ENCODE peak calls at places on chromosomes 16 and 17, in nine cellular contexts. U, C, Z, P, Y, W, E, V and X are unnamed samples. For H3K27me3, the result is how much of the 10 kb centered on the place peaks cover.

GRCh38 chr17:34306466-34306865 is 12.8 kb upstream of the CCL8 start:
- DNase-seq in V (peak), W (no peak), U (no peak), E (peak), P (no peak), Y (no peak), C (peak), Z (no peak), X (no peak)

GRCh38 chr17:45747907-45748306 is 36.2 kb upstream of the CRHR1 start:
- DNase-seq in Y (no peak), E (no peak), U (no peak), P (no peak), W (no peak), Z (no peak), V (no peak), C (no peak), X (no peak)

GRCh38 chr16:48491517-48491916 is 106.3 kb upstream of the SIAH1 start:
- DNase-seq in V (no peak), P (no peak), U (no peak), E (peak), Z (no peak), W (no peak), C (no peak), Y (no peak), X (no peak)

GRCh38 chr17:77279448-77280303 is 138.9 kb downstream of the SEC14L1 start:
- DNase-seq in E (no peak), Y (peak), Z (no peak), P (no peak), U (no peak), W (no peak), C (no peak), V (peak), X (peak)

GRCh38 chr17:77720946-77721822 is 237.3 kb upstream of the TNRC6C start:
- DNase-seq in P (no peak), Y (no peak), E (no peak), Z (no peak), C (peak), V (no peak), U (no peak), W (no peak), X (no peak)

GRCh38 chr17:34054495-34054894 is 200.6 kb upstream of the CCL2 start:
- DNase-seq in Y (no peak), E (no peak), P (no peak), C (no peak), Z (no peak), U (no peak), W (no peak), V (no peak), X (no peak)

GRCh38 chr16:53022374-53022773 is 30.3 kb downstream of the CHD9NB start:
- DNase-seq in Y (no peak), U (no peak), E (peak), C (no peak), W (no peak), Z (no peak), V (peak), P (no peak), X (no peak)

GRCh38 chr16:2752035-2752849 is at the start of gene SRRM2:
- DNase-seq in E (peak), V (peak), U (peak), P (peak), W (peak), C (peak), Z (peak), Y (peak), X (peak)

GRCh38 chr17:77943971-77944370 is 14.5 kb upstream of the TNRC6C start:
- DNase-seq in U (no peak), Z (no peak), Y (no peak), E (peak), W (no peak), C (no peak), V (no peak), P (no peak), X (no peak)

GRCh38 chr16:47316686-47317085 is 144.2 kb downstream of the ITFG1 start:
- DNase-seq in V (no peak), U (no peak), Z (no peak), Y (no peak), E (no peak), P (no peak), C (no peak), W (no peak), X (no peak)

GRCh38 chr17:69516911-69517310 is 102.4 kb downstream of the MAP2K6 start:
- DNase-seq in Z (no peak), P (no peak), Y (no peak), C (no peak), U (no peak), V (no peak), E (no peak), W (no peak), X (no peak)

GRCh38 chr16:81997738-81998137 is 13.5 kb downstream of the SDR42E1 start:
- DNase-seq in C (no peak), P (no peak), Z (no peak), U (no peak), E (peak), W (no peak), Y (no peak), V (no peak), X (no peak)

GRCh38 chr17:46013502-46014165 is 14.6 kb downstream of the STH start:
- DNase-seq in V (no peak), W (no peak), C (no peak), Y (no peak), Z (peak), P (no peak), U (no peak), E (peak), X (no peak)

GRCh38 chr17:15463363-15463762 is 4.1 kb downstream of the CDRT4 start:
- DNase-seq in Z (no peak), U (no peak), V (peak), E (peak), P (peak), C (peak), Y (no peak), W (no peak), X (no peak)

GRCh38 chr17:41393294-41393693 is 4.1 kb downstream of the KRT31 start:
- DNase-seq in Z (no peak), C (no peak), P (no peak), E (no peak), U (no peak), Y (no peak), W (no peak), V (no peak), X (no peak)

GRCh38 chr17:82230627-82231311 is 1.9 kb downstream of the SLC16A3 start:
- DNase-seq in E (peak), Z (peak), U (no peak), C (peak), V (peak), Y (peak), P (peak), W (peak), X (peak)

GRCh38 chr16:11354733-11355574 is 9.7 kb downstream of the RMI2 start:
- DNase-seq in W (peak), E (no peak), P (no peak), Y (peak), Z (no peak), V (no peak), U (peak), C (no peak), X (no peak)

GRCh38 chr17:13646969-13647368 is 45.2 kb upstream of the HS3ST3A1 start:
- DNase-seq in V (no peak), P (no peak), C (no peak), W (no peak), Y (no peak), U (no peak), E (peak), Z (no peak), X (no peak)

GRCh38 chr17:6506679-6507231 is 49.6 kb downstream of the PITPNM3 start:
- DNase-seq in Z (no peak), P (no peak), V (no peak), Y (peak), U (no peak), C (no peak), E (peak), W (no peak), X (peak)

GRCh38 chr16:31072540-31073072 is 1.4 kb downstream of the ZNF668 start:
- DNase-seq in C (no peak), Y (no peak), W (no peak), E (peak), Z (no peak), V (peak), P (no peak), U (no peak), X (no peak)

GRCh38 chr17:2724783-2725164 is 13.2 kb upstream of the CLUH start:
- DNase-seq in C (no peak), V (peak), U (no peak), Z (no peak), Y (no peak), P (no peak), E (peak), W (no peak), X (no peak)

GRCh38 chr16:84356591-84357116 is 11.7 kb upstream of the ATP2C2 start:
- DNase-seq in E (peak), W (no peak), V (no peak), P (no peak), Y (no peak), U (no peak), C (no peak), Z (no peak), X (no peak)

GRCh38 chr16:84356176-84356575 is 12.2 kb upstream of the ATP2C2 start:
- DNase-seq in Y (no peak), P (no peak), V (no peak), Z (no peak), C (no peak), E (no peak), W (no peak), U (no peak), X (no peak)

GRCh38 chr16:84355149-84355548 is 13.2 kb upstream of the ATP2C2 start:
- DNase-seq in Y (no peak), U (no peak), Z (no peak), C (no peak), W (no peak), P (no peak), V (no peak), E (no peak), X (no peak)

GRCh38 chr16:84358601-84359295 is 9.6 kb upstream of the ATP2C2 start:
- DNase-seq in V (no peak), Z (no peak), Y (no peak), P (no peak), C (no peak), W (no peak), U (no peak), E (no peak), X (no peak)

DNA sequence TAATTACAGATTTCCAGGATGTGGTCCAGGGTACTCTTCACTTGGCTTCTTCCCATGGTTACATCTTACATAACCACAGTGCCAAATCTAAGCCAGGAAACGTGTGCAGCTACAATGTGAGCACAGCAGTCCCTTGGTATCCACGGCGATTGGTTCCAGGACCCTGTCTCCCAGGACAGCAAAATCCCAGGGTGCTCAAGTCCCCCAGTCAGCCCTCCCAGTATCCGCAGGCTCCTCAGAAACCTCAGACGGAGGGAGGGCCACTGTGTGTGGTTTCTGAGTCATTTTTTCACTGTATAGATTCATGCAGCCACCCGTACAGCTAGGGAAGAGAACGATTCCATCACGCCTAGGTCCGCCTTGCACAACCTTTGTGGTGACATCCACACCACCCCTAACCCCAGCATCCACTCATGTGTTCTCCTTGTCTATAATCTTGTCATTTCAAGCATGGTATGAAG is 11.1 kb upstream of the ATP2C2 start:
- DNase-seq in P (no peak), E (peak), W (no peak), Y (no peak), V (no peak), U (no peak), C (no peak), Z (no peak), X (no peak)
- H3K27ac ChIP-seq in P (no peak), E (no peak), W (no peak), Y (no peak), V (no peak), U (no peak), C (no peak), Z (no peak), X (no peak)

GRCh38 chr17:32854834-32855389 is 22.0 kb downstream of the MYO1D start:
- DNase-seq in Z (no peak), E (peak), C (no peak), U (no peak), P (no peak), V (no peak), W (no peak), Y (no peak), X (no peak)
- H3K4me3 ChIP-seq in Z (no peak), E (no peak), C (no peak), U (no peak), P (no peak), V (no peak), W (no peak), Y (no peak), X (no peak)

DNA sequence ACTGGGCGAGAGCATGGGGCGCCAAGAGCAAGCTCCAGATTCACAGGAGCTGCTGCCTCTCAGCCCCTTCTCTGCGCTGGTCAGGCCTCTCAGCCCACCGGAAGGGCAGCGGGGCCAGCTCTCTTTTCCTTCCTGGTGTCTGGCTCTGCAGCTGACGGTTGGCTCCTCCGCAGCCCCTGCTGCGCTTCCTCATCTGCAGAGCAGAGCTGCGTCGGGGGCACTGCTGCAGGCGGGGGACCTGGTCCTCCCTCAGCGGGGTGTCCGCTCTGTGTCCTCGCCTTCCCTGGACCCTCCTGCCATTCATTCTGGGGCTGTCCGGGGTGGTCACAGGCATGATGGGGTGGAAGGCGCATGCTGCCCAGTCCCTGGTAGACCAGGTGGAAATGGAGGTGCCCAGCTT is 84.6 kb downstream of the IRF8 start:
- DNase-seq in C (no peak), P (no peak), V (no peak), Z (peak), Y (no peak), E (no peak), W (no peak), U (no peak), X (no peak)
- H3K27me3 ChIP-seq in C (under half), P (under half), V (under half), Z (under half), Y (under half), E (half or more), W (under half), U (under half), X (under half)

DNA sequence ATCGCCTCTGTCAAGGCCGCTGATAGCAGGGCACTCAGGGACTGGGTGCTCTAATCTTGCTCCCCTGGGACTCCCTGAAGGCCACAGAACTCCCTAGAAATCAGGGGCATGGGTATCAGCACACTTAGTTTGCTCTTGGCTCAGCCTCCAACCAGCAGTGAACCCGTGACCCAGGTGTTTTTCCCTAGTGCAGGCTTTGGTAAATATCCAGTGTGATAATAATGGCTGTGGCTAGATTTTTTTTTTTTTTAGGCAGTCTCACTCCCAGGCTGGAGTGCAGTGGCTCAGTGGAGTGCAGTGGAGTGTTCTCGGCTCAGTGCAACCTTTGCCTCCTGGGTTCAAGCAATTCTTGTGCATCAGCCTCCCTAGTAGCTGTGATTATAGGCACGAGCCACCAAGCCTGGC is 10.3 kb downstream of the NUPR1 start:
- DNase-seq in P (no peak), Z (no peak), Y (no peak), V (no peak), E (no peak), C (no peak), W (no peak), U (no peak), X (no peak)
- H3K27ac ChIP-seq in P (no peak), Z (no peak), Y (no peak), V (no peak), E (no peak), C (no peak), W (no peak), U (no peak), X (no peak)

GRCh38 chr16:49628148-49628547 is 227.8 kb downstream of the ZNF423 start:
- DNase-seq in U (no peak), P (no peak), Y (no peak), W (no peak), C (no peak), Z (no peak), E (no peak), V (no peak), X (no peak)
- H3K4me3 ChIP-seq in U (no peak), P (no peak), Y (no peak), W (no peak), C (no peak), Z (no peak), E (no peak), V (no peak), X (no peak)

GRCh38 chr17:31918701-31919128 is 17.2 kb upstream of the UTP6 start:
- DNase-seq in C (no peak), V (no peak), Y (no peak), U (no peak), E (no peak), Z (no peak), P (no peak), W (no peak), X (no peak)
- H3K27me3 ChIP-seq in C (under half), V (under half), Y (under half), U (under half), E (under half), Z (under half), P (under half), W (under half), X (under half)